ENCODE peak calls at places on chromosome 22, in ten cellular contexts. One of them, this sample, is unnamed.

GRCh38 chr22:46719921-46720320 is 18.1 kb downstream of the CERK start:
- DNase-seq in MCF 10A: no peak
- DNase-seq in NCI-H2081: no peak
- DNase-seq in stimulated activated CD4-positive, alpha-beta T cell treated with anti-CD3 and anti-CD28 coated beads, Interleukin-1b, Interleukin-23, amount 100 ng/mL, for 4 hours: no peak
- DNase-seq in EH: no peak
- DNase-seq in substantia nigra: no peak
- DNase-seq in GM04503: no peak
- DNase-seq in left colon: no peak
- DNase-seq in activated T-cell treated with anti-CD3 and anti-CD28 coated beads for 1 hour: no peak
- DNase-seq in HT-29: no peak
- DNase-seq in this sample: no peak

GRCh38 chr22:49525776-49526535 is 301.7 kb downstream of the BRD1 start:
- DNase-seq in MCF 10A: no peak
- DNase-seq in NCI-H2081: no peak
- DNase-seq in stimulated activated CD4-positive, alpha-beta T cell treated with anti-CD3 and anti-CD28 coated beads, Interleukin-1b, Interleukin-23, amount 100 ng/mL, for 4 hours: no peak
- DNase-seq in EH: no peak
- DNase-seq in substantia nigra: no peak
- DNase-seq in GM04503: no peak
- DNase-seq in left colon: no peak
- DNase-seq in activated T-cell treated with anti-CD3 and anti-CD28 coated beads for 1 hour: no peak
- DNase-seq in HT-29: no peak
- DNase-seq in this sample: no peak

GRCh38 chr22:31332886-31333285 is 13.3 kb downstream of the PATZ1 start:
- DNase-seq in MCF 10A: no peak
- DNase-seq in NCI-H2081: no peak
- DNase-seq in stimulated activated CD4-positive, alpha-beta T cell treated with anti-CD3 and anti-CD28 coated beads, Interleukin-1b, Interleukin-23, amount 100 ng/mL, for 4 hours: no peak
- DNase-seq in EH: peak
- DNase-seq in substantia nigra: no peak
- DNase-seq in GM04503: no peak
- DNase-seq in left colon: no peak
- DNase-seq in activated T-cell treated with anti-CD3 and anti-CD28 coated beads for 1 hour: no peak
- DNase-seq in HT-29: no peak
- DNase-seq in this sample: no peak

GRCh38 chr22:39454385-39454871 is 2.4 kb upstream of the MGAT3 start:
- DNase-seq in MCF 10A: no peak
- DNase-seq in NCI-H2081: no peak
- DNase-seq in stimulated activated CD4-positive, alpha-beta T cell treated with anti-CD3 and anti-CD28 coated beads, Interleukin-1b, Interleukin-23, amount 100 ng/mL, for 4 hours: no peak
- DNase-seq in EH: no peak
- DNase-seq in substantia nigra: no peak
- DNase-seq in GM04503: no peak
- DNase-seq in left colon: no peak
- DNase-seq in activated T-cell treated with anti-CD3 and anti-CD28 coated beads for 1 hour: no peak
- DNase-seq in HT-29: no peak
- DNase-seq in this sample: no peak

GRCh38 chr22:22068025-22068424 is 85.4 kb upstream of the TOP3B start:
- DNase-seq in MCF 10A: no peak
- DNase-seq in NCI-H2081: no peak
- DNase-seq in stimulated activated CD4-positive, alpha-beta T cell treated with anti-CD3 and anti-CD28 coated beads, Interleukin-1b, Interleukin-23, amount 100 ng/mL, for 4 hours: no peak
- DNase-seq in EH: no peak
- DNase-seq in substantia nigra: no peak
- DNase-seq in GM04503: no peak
- DNase-seq in left colon: no peak
- DNase-seq in activated T-cell treated with anti-CD3 and anti-CD28 coated beads for 1 hour: no peak
- DNase-seq in HT-29: no peak
- DNase-seq in this sample: no peak

GRCh38 chr22:49570032-49570848 is 257.4 kb downstream of the BRD1 start:
- DNase-seq in MCF 10A: no peak
- DNase-seq in NCI-H2081: no peak
- DNase-seq in stimulated activated CD4-positive, alpha-beta T cell treated with anti-CD3 and anti-CD28 coated beads, Interleukin-1b, Interleukin-23, amount 100 ng/mL, for 4 hours: no peak
- DNase-seq in EH: no peak
- DNase-seq in substantia nigra: no peak
- DNase-seq in GM04503: no peak
- DNase-seq in left colon: no peak
- DNase-seq in activated T-cell treated with anti-CD3 and anti-CD28 coated beads for 1 hour: no peak
- DNase-seq in HT-29: no peak
- DNase-seq in this sample: no peak

GRCh38 chr22:19955241-19956128 is 13.9 kb upstream of the TXNRD2 start:
- DNase-seq in MCF 10A: no peak
- DNase-seq in NCI-H2081: no peak
- DNase-seq in stimulated activated CD4-positive, alpha-beta T cell treated with anti-CD3 and anti-CD28 coated beads, Interleukin-1b, Interleukin-23, amount 100 ng/mL, for 4 hours: no peak
- DNase-seq in EH: no peak
- DNase-seq in substantia nigra: no peak
- DNase-seq in GM04503: no peak
- DNase-seq in left colon: no peak
- DNase-seq in activated T-cell treated with anti-CD3 and anti-CD28 coated beads for 1 hour: no peak
- DNase-seq in HT-29: no peak
- DNase-seq in this sample: no peak

GRCh38 chr22:49660794-49661781 is 166.6 kb downstream of the BRD1 start:
- DNase-seq in MCF 10A: no peak
- DNase-seq in NCI-H2081: peak
- DNase-seq in stimulated activated CD4-positive, alpha-beta T cell treated with anti-CD3 and anti-CD28 coated beads, Interleukin-1b, Interleukin-23, amount 100 ng/mL, for 4 hours: no peak
- DNase-seq in EH: no peak
- DNase-seq in substantia nigra: no peak
- DNase-seq in GM04503: no peak
- DNase-seq in left colon: no peak
- DNase-seq in activated T-cell treated with anti-CD3 and anti-CD28 coated beads for 1 hour: no peak
- DNase-seq in HT-29: no peak
- DNase-seq in this sample: no peak

GRCh38 chr22:46829140-46829891 is 66.9 kb downstream of the TBC1D22A start:
- DNase-seq in MCF 10A: peak
- DNase-seq in NCI-H2081: no peak
- DNase-seq in stimulated activated CD4-positive, alpha-beta T cell treated with anti-CD3 and anti-CD28 coated beads, Interleukin-1b, Interleukin-23, amount 100 ng/mL, for 4 hours: no peak
- DNase-seq in EH: peak
- DNase-seq in substantia nigra: no peak
- DNase-seq in GM04503: peak
- DNase-seq in left colon: no peak
- DNase-seq in activated T-cell treated with anti-CD3 and anti-CD28 coated beads for 1 hour: no peak
- DNase-seq in HT-29: peak
- DNase-seq in this sample: no peak

GRCh38 chr22:20111045-20111688 is 4.7 kb upstream of the RANBP1 start:
- DNase-seq in MCF 10A: peak
- DNase-seq in NCI-H2081: peak
- DNase-seq in stimulated activated CD4-positive, alpha-beta T cell treated with anti-CD3 and anti-CD28 coated beads, Interleukin-1b, Interleukin-23, amount 100 ng/mL, for 4 hours: no peak
- DNase-seq in EH: peak
- DNase-seq in substantia nigra: no peak
- DNase-seq in GM04503: no peak
- DNase-seq in left colon: no peak
- DNase-seq in activated T-cell treated with anti-CD3 and anti-CD28 coated beads for 1 hour: no peak
- DNase-seq in HT-29: peak
- DNase-seq in this sample: no peak

GRCh38 chr22:35424081-35424480 is 24.1 kb downstream of the MCM5 start:
- DNase-seq in MCF 10A: no peak
- DNase-seq in NCI-H2081: no peak
- DNase-seq in stimulated activated CD4-positive, alpha-beta T cell treated with anti-CD3 and anti-CD28 coated beads, Interleukin-1b, Interleukin-23, amount 100 ng/mL, for 4 hours: no peak
- DNase-seq in EH: no peak
- DNase-seq in substantia nigra: no peak
- DNase-seq in GM04503: no peak
- DNase-seq in left colon: no peak
- DNase-seq in activated T-cell treated with anti-CD3 and anti-CD28 coated beads for 1 hour: no peak
- DNase-seq in HT-29: no peak
- DNase-seq in this sample: no peak

GRCh38 chr22:45602824-45603301 is 68.8 kb upstream of the ATXN10 start:
- DNase-seq in MCF 10A: peak
- DNase-seq in NCI-H2081: no peak
- DNase-seq in stimulated activated CD4-positive, alpha-beta T cell treated with anti-CD3 and anti-CD28 coated beads, Interleukin-1b, Interleukin-23, amount 100 ng/mL, for 4 hours: no peak
- DNase-seq in EH: peak
- DNase-seq in substantia nigra: no peak
- DNase-seq in GM04503: peak
- DNase-seq in left colon: no peak
- DNase-seq in activated T-cell treated with anti-CD3 and anti-CD28 coated beads for 1 hour: no peak
- DNase-seq in HT-29: no peak
- DNase-seq in this sample: no peak

GRCh38 chr22:22925795-22926358 is 38.3 kb downstream of the IGLL5 start:
- DNase-seq in MCF 10A: no peak
- DNase-seq in NCI-H2081: no peak
- DNase-seq in stimulated activated CD4-positive, alpha-beta T cell treated with anti-CD3 and anti-CD28 coated beads, Interleukin-1b, Interleukin-23, amount 100 ng/mL, for 4 hours: no peak
- DNase-seq in EH: no peak
- DNase-seq in substantia nigra: no peak
- DNase-seq in GM04503: no peak
- DNase-seq in left colon: no peak
- DNase-seq in activated T-cell treated with anti-CD3 and anti-CD28 coated beads for 1 hour: no peak
- DNase-seq in HT-29: no peak
- DNase-seq in this sample: no peak

GRCh38 chr22:33921576-33922181 is 1.4 kb upstream of the LARGE1 start:
- DNase-seq in MCF 10A: peak
- DNase-seq in NCI-H2081: no peak
- DNase-seq in stimulated activated CD4-positive, alpha-beta T cell treated with anti-CD3 and anti-CD28 coated beads, Interleukin-1b, Interleukin-23, amount 100 ng/mL, for 4 hours: peak
- DNase-seq in EH: peak
- DNase-seq in substantia nigra: peak
- DNase-seq in GM04503: no peak
- DNase-seq in left colon: peak
- DNase-seq in activated T-cell treated with anti-CD3 and anti-CD28 coated beads for 1 hour: no peak
- DNase-seq in HT-29: peak
- DNase-seq in this sample: no peak

GRCh38 chr22:31943976-31944699 is at the start of gene YWHAH:
- DNase-seq in MCF 10A: peak
- DNase-seq in NCI-H2081: peak
- DNase-seq in stimulated activated CD4-positive, alpha-beta T cell treated with anti-CD3 and anti-CD28 coated beads, Interleukin-1b, Interleukin-23, amount 100 ng/mL, for 4 hours: peak
- DNase-seq in EH: peak
- DNase-seq in substantia nigra: peak
- DNase-seq in GM04503: peak
- DNase-seq in left colon: peak
- DNase-seq in activated T-cell treated with anti-CD3 and anti-CD28 coated beads for 1 hour: peak
- DNase-seq in HT-29: peak
- DNase-seq in this sample: peak

GRCh38 chr22:27340047-27340446 is 461.5 kb downstream of the MN1 start:
- DNase-seq in MCF 10A: no peak
- DNase-seq in NCI-H2081: no peak
- DNase-seq in stimulated activated CD4-positive, alpha-beta T cell treated with anti-CD3 and anti-CD28 coated beads, Interleukin-1b, Interleukin-23, amount 100 ng/mL, for 4 hours: no peak
- DNase-seq in EH: no peak
- DNase-seq in substantia nigra: no peak
- DNase-seq in GM04503: no peak
- DNase-seq in left colon: no peak
- DNase-seq in activated T-cell treated with anti-CD3 and anti-CD28 coated beads for 1 hour: no peak
- DNase-seq in HT-29: no peak
- DNase-seq in this sample: no peak

GRCh38 chr22:47923011-47923427 is 1160.6 kb downstream of the TBC1D22A start:
- DNase-seq in MCF 10A: no peak
- DNase-seq in NCI-H2081: no peak
- DNase-seq in stimulated activated CD4-positive, alpha-beta T cell treated with anti-CD3 and anti-CD28 coated beads, Interleukin-1b, Interleukin-23, amount 100 ng/mL, for 4 hours: no peak
- DNase-seq in EH: no peak
- DNase-seq in substantia nigra: no peak
- DNase-seq in GM04503: no peak
- DNase-seq in left colon: no peak
- DNase-seq in activated T-cell treated with anti-CD3 and anti-CD28 coated beads for 1 hour: no peak
- DNase-seq in HT-29: no peak
- DNase-seq in this sample: no peak

GRCh38 chr22:49413551-49413950 is 414.1 kb downstream of the BRD1 start:
- DNase-seq in MCF 10A: no peak
- DNase-seq in NCI-H2081: no peak
- DNase-seq in stimulated activated CD4-positive, alpha-beta T cell treated with anti-CD3 and anti-CD28 coated beads, Interleukin-1b, Interleukin-23, amount 100 ng/mL, for 4 hours: no peak
- DNase-seq in EH: no peak
- DNase-seq in substantia nigra: no peak
- DNase-seq in GM04503: no peak
- DNase-seq in left colon: no peak
- DNase-seq in activated T-cell treated with anti-CD3 and anti-CD28 coated beads for 1 hour: no peak
- DNase-seq in HT-29: no peak
- DNase-seq in this sample: no peak

GRCh38 chr22:19120829-19121630 is 1.2 kb downstream of the DGCR2 start:
- DNase-seq in MCF 10A: peak
- DNase-seq in NCI-H2081: no peak
- DNase-seq in stimulated activated CD4-positive, alpha-beta T cell treated with anti-CD3 and anti-CD28 coated beads, Interleukin-1b, Interleukin-23, amount 100 ng/mL, for 4 hours: peak
- DNase-seq in EH: peak
- DNase-seq in substantia nigra: no peak
- DNase-seq in GM04503: no peak
- DNase-seq in left colon: peak
- DNase-seq in activated T-cell treated with anti-CD3 and anti-CD28 coated beads for 1 hour: no peak
- DNase-seq in HT-29: peak
- DNase-seq in this sample: no peak

GRCh38 chr22:31449521-31449920 is 40.1 kb downstream of the EIF4ENIF1 start:
- DNase-seq in MCF 10A: no peak
- DNase-seq in NCI-H2081: no peak
- DNase-seq in stimulated activated CD4-positive, alpha-beta T cell treated with anti-CD3 and anti-CD28 coated beads, Interleukin-1b, Interleukin-23, amount 100 ng/mL, for 4 hours: no peak
- DNase-seq in EH: no peak
- DNase-seq in substantia nigra: no peak
- DNase-seq in GM04503: no peak
- DNase-seq in left colon: no peak
- DNase-seq in activated T-cell treated with anti-CD3 and anti-CD28 coated beads for 1 hour: no peak
- DNase-seq in HT-29: no peak
- DNase-seq in this sample: no peak

GRCh38 chr22:49933236-49933921 is 14.9 kb downstream of the CRELD2 start:
- DNase-seq in MCF 10A: no peak
- DNase-seq in NCI-H2081: no peak
- DNase-seq in stimulated activated CD4-positive, alpha-beta T cell treated with anti-CD3 and anti-CD28 coated beads, Interleukin-1b, Interleukin-23, amount 100 ng/mL, for 4 hours: no peak
- DNase-seq in EH: no peak
- DNase-seq in substantia nigra: peak
- DNase-seq in GM04503: no peak
- DNase-seq in left colon: peak
- DNase-seq in activated T-cell treated with anti-CD3 and anti-CD28 coated beads for 1 hour: no peak
- DNase-seq in HT-29: no peak
- DNase-seq in this sample: no peak

GRCh38 chr22:23688571-23688970 is 2.2 kb upstream of the RGL4 start:
- DNase-seq in MCF 10A: no peak
- DNase-seq in NCI-H2081: no peak
- DNase-seq in stimulated activated CD4-positive, alpha-beta T cell treated with anti-CD3 and anti-CD28 coated beads, Interleukin-1b, Interleukin-23, amount 100 ng/mL, for 4 hours: no peak
- DNase-seq in EH: no peak
- DNase-seq in substantia nigra: no peak
- DNase-seq in GM04503: no peak
- DNase-seq in left colon: no peak
- DNase-seq in activated T-cell treated with anti-CD3 and anti-CD28 coated beads for 1 hour: no peak
- DNase-seq in HT-29: no peak
- DNase-seq in this sample: no peak

GRCh38 chr22:39185601-39186012 is 33.1 kb upstream of the CBX7 start:
- DNase-seq in MCF 10A: no peak
- DNase-seq in NCI-H2081: no peak
- DNase-seq in stimulated activated CD4-positive, alpha-beta T cell treated with anti-CD3 and anti-CD28 coated beads, Interleukin-1b, Interleukin-23, amount 100 ng/mL, for 4 hours: no peak
- DNase-seq in EH: peak
- DNase-seq in substantia nigra: peak
- DNase-seq in GM04503: peak
- DNase-seq in left colon: no peak
- DNase-seq in activated T-cell treated with anti-CD3 and anti-CD28 coated beads for 1 hour: no peak
- DNase-seq in HT-29: no peak
- DNase-seq in this sample: no peak

GRCh38 chr22:30490399-30490798 is 15.1 kb downstream of the SEC14L4 start:
- DNase-seq in MCF 10A: no peak
- DNase-seq in NCI-H2081: no peak
- DNase-seq in stimulated activated CD4-positive, alpha-beta T cell treated with anti-CD3 and anti-CD28 coated beads, Interleukin-1b, Interleukin-23, amount 100 ng/mL, for 4 hours: no peak
- DNase-seq in EH: no peak
- DNase-seq in substantia nigra: no peak
- DNase-seq in GM04503: no peak
- DNase-seq in left colon: no peak
- DNase-seq in activated T-cell treated with anti-CD3 and anti-CD28 coated beads for 1 hour: no peak
- DNase-seq in HT-29: peak
- DNase-seq in this sample: no peak

GRCh38 chr22:25900880-25901279 is 158.9 kb downstream of the MYO18B start:
- DNase-seq in MCF 10A: no peak
- DNase-seq in NCI-H2081: no peak
- DNase-seq in stimulated activated CD4-positive, alpha-beta T cell treated with anti-CD3 and anti-CD28 coated beads, Interleukin-1b, Interleukin-23, amount 100 ng/mL, for 4 hours: no peak
- DNase-seq in EH: no peak
- DNase-seq in substantia nigra: peak
- DNase-seq in GM04503: no peak
- DNase-seq in left colon: no peak
- DNase-seq in activated T-cell treated with anti-CD3 and anti-CD28 coated beads for 1 hour: no peak
- DNase-seq in HT-29: no peak
- DNase-seq in this sample: no peak

GRCh38 chr22:49354516-49355205 is 473.0 kb downstream of the BRD1 start:
- DNase-seq in MCF 10A: no peak
- DNase-seq in NCI-H2081: no peak
- DNase-seq in stimulated activated CD4-positive, alpha-beta T cell treated with anti-CD3 and anti-CD28 coated beads, Interleukin-1b, Interleukin-23, amount 100 ng/mL, for 4 hours: no peak
- DNase-seq in EH: no peak
- DNase-seq in substantia nigra: no peak
- DNase-seq in GM04503: no peak
- DNase-seq in left colon: no peak
- DNase-seq in activated T-cell treated with anti-CD3 and anti-CD28 coated beads for 1 hour: no peak
- DNase-seq in HT-29: no peak
- DNase-seq in this sample: no peak

This sample was measured in activated naive CD4-positive, alpha-beta T cell.